ENCODE peak calls at places on chromosomes 12 and 14, in seven cellular contexts. J, U, G, R, W, Q and B are unnamed samples.

GRCh38 chr12:118102070-118102469 is 1.7 kb downstream of the VSIG10 start:
- DNase-seq in J (no peak), G (no peak), W (no peak), U (no peak), Q (peak), R (no peak), B (no peak)

GRCh38 chr14:55133416-55133815 is 4.4 kb downstream of the LGALS3 start:
- DNase-seq in J (no peak), R (peak), Q (no peak), G (peak), U (no peak), W (no peak), B (no peak)

GRCh38 chr12:94650143-94651056 is at the start of gene TMCC3:
- DNase-seq in G (no peak), W (peak), Q (peak), U (no peak), J (no peak), R (peak), B (no peak)

GRCh38 chr14:49688701-49689030 is 652 bp upstream of the POLE2 start:
- DNase-seq in Q (no peak), R (peak), J (no peak), U (no peak), G (no peak), W (no peak), B (no peak)

GRCh38 chr12:70180140-70180539 is 63.1 kb upstream of the CNOT2 start:
- DNase-seq in J (no peak), R (no peak), G (no peak), W (peak), U (no peak), Q (no peak), B (no peak)

GRCh38 chr14:78851189-78851588 is 681.0 kb downstream of the NRXN3 start:
- DNase-seq in J (no peak), Q (no peak), U (no peak), R (no peak), W (no peak), G (no peak), B (no peak)

GRCh38 chr12:127802271-127802670 is 464.7 kb upstream of the TMEM132C start:
- DNase-seq in Q (no peak), J (no peak), U (no peak), G (no peak), R (no peak), W (no peak), B (no peak)

GRCh38 chr14:96104469-96105057 is 65.4 kb downstream of the C14orf132 start:
- DNase-seq in U (peak), R (peak), Q (no peak), W (no peak), G (peak), J (no peak), B (peak)

GRCh38 chr12:6294533-6295186 is 15.8 kb upstream of the PLEKHG6 start:
- DNase-seq in Q (no peak), R (no peak), G (no peak), U (no peak), J (no peak), W (no peak), B (no peak)

GRCh38 chr14:105067140-105067968 is 2.1 kb upstream of the GPR132 start:
- DNase-seq in J (no peak), R (peak), W (no peak), G (peak), U (no peak), Q (no peak), B (no peak)

DNA sequence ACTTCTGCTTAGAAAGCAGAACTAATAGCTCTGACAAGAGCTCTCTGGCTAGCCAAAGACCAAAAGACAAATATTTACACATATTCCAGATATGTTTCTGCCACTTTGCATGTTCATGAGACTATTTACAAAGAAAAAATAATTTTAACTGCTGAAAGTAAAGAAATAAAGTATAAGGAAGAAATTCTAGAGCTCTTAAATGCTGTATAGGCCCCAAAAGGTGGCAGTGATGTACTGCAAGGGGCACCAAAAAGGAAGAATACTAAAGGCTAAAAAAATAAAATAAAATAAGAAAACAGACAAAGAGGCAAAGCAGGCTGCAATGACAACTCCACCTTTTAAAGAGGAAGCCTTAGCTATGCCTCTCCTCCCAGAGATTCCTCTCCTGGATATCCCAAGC is 23.0 kb downstream of the KLRK1 start:
- DNase-seq in W (no peak), R (peak), Q (no peak), U (peak), J (no peak), G (no peak), B (no peak)
- TF ChIP-seq CTCF in W (peak), R (peak), Q (no peak), U (peak), J (peak), G (peak), B (peak)

GRCh38 chr14:75363570-75364227 is 64.1 kb upstream of the JDP2 start:
- DNase-seq in Q (no peak), G (no peak), W (no peak), J (no peak), U (no peak), R (no peak), B (no peak)
- TF ChIP-seq CTCF in Q (no peak), G (no peak), W (no peak), J (no peak), U (no peak), R (no peak), B (no peak)

GRCh38 chr14:100854435-100854834 is 28.5 kb downstream of the MEG3 start:
- DNase-seq in Q (no peak), U (no peak), W (no peak), J (no peak), G (no peak), R (no peak), B (no peak)
- TF ChIP-seq CTCF in Q (no peak), U (no peak), W (no peak), J (no peak), G (no peak), R (no peak), B (no peak)

DNA sequence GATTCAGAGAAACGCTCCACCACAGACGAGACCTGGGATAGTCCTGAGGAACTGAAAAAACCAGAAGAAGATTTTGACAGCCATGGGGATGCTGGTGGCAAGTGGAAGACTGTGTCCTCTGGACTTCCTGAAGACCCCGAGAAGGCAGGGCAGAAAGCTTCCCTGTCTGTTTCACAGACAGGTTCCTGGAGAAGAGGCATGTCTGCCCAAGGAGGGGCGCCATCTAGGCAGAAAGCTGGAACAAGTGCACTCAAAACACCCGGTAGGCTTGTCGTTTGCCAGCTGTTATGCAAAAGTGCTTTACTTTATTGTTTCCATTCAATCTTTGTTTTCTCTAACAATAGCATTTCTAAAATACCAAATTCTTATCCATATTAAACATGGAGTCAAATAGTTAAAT is 287.3 kb downstream of the NAV3 start:
- DNase-seq in G (no peak), J (no peak), W (no peak), Q (no peak), R (no peak), U (no peak), B (no peak)
- TF ChIP-seq CTCF in G (peak), J (no peak), W (no peak), Q (no peak), R (no peak), U (no peak), B (no peak)

GRCh38 chr12:27151479-27151878 is 69.1 kb upstream of the C12orf71 start:
- DNase-seq in J (no peak), G (no peak), Q (no peak), W (no peak), R (no peak), U (no peak), B (no peak)
- TF ChIP-seq CTCF in J (no peak), G (no peak), Q (no peak), W (no peak), R (no peak), U (no peak), B (no peak)

DNA sequence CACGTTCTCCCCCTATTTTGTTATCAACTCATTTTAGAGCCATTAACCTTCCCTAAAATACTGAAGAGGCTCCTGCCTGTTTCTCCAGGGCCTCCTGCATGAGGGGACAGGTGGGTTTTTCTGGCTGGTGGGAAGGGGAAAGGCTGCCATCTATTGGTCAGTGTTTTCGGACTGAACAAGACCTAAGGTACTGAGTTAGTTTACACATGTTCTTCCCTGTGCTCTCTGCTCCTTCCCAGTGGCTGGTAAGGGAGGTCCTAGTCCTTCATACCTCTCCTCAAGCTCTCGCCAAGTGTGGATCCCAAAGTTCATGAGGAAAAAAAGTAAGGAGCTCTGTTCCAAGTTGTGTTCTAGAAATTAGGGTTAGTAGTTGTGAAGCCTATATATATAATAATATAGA is 357.5 kb downstream of the FSCB start:
- DNase-seq in G (no peak), J (no peak), R (peak), Q (peak), W (no peak), U (no peak), B (no peak)
- TF ChIP-seq CTCF in G (peak), J (no peak), R (peak), Q (no peak), W (no peak), U (peak), B (no peak)

DNA sequence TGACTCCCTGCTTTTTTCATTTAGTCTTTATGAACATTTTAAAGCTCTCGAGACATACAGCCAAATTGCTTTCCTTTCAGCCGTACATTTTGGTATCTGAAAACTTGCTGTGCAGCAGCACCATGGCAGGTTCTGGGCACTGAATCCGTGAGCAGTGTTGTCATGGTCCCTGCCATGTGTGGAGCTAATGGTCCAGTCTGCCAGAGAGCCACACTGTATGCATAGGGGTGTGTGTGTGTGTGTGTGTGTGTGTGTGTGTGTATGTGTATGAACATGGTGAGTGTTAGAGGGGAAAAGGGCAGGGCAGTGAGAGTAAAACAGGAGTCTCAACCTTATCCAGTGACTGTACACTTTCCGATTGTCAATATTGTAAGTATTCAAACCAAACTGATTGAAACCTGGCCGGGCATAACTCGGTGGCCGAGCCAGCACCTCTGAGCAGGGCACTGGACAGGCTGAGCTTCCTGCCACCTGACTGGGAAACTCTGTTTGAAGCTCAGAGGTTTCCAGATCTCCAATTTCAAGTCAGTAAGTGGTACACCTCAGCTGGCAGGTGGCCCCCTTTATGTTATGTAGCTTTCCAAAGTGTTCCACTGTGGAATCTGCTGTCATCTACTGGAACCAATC is 110.0 kb downstream of the ESR2 start:
- DNase-seq in J (no peak), G (no peak), W (no peak), U (no peak), Q (no peak), R (no peak), B (no peak)
- TF ChIP-seq CTCF in J (no peak), G (no peak), W (no peak), U (no peak), Q (no peak), R (no peak), B (no peak)

DNA sequence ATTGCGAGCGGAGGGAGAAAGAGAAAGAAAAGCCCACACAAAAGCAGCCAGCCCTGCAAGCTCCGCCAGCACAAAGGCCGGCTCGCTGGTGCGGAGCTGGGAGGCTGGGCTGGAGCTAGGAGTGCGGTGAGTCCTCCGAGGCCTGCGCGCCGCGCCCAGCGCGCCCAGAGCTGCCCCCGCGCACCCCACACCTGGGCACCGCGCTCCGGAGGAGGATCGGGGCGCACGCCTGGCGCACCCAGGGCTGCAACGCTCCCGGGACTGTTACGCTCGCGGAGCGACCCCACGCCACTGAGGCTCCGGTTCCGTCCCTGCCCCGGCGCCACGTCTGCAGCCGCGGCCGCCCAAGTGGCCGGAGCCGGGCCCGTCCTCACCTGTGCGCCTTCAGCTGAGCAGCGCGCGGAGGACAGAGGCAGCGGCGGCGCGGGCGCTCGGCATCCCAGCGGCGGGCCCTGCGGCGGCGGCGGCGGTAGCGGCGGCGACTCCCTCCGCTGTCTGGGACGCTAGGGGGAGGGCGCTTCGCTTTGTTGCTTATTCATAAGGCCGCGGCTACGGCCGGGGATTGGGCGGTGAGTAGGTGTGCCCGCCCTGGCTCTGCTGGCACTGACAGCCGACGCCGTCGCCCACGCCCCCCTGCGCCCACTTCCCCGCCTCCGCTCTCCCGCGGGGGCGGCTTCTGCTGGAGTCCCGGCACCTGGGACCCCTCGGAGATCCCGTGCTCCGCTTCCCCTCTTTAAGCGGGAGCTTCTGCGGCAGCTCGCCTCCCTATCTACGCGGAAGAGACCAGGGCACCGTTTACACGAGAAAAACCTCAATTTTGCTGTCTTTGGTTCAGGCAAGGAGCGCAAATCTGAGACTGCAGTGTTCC is at the start of gene ARMH4:
- DNase-seq in R (peak), J (no peak), Q (peak), U (peak), W (peak), G (peak), B (peak)
- TF ChIP-seq CTCF in R (no peak), J (peak), Q (no peak), U (no peak), W (peak), G (no peak), B (no peak)

GRCh38 chr14:81676879-81677278 is 143.2 kb upstream of the SEL1L start:
- DNase-seq in J (no peak), Q (no peak), G (no peak), U (no peak), W (no peak), R (no peak), B (no peak)

GRCh38 chr14:81676395-81676794 is 142.7 kb upstream of the SEL1L start:
- DNase-seq in R (no peak), G (no peak), U (no peak), W (no peak), J (no peak), Q (no peak), B (no peak)

GRCh38 chr14:81669308-81669707 is 135.7 kb upstream of the SEL1L start:
- DNase-seq in G (no peak), J (no peak), Q (no peak), W (no peak), R (no peak), U (no peak), B (no peak)

GRCh38 chr14:81677736-81678135 is 144.1 kb upstream of the SEL1L start:
- DNase-seq in R (no peak), Q (no peak), U (no peak), W (no peak), G (no peak), J (no peak), B (no peak)

GRCh38 chr14:81673930-81674329 is 140.3 kb upstream of the SEL1L start:
- DNase-seq in W (no peak), Q (no peak), U (no peak), J (no peak), R (no peak), G (no peak), B (no peak)
- TF ChIP-seq CTCF in W (no peak), Q (no peak), U (no peak), J (no peak), R (no peak), G (no peak), B (no peak)